ENCODE peak calls at places on chromosome 19, in ten cellular contexts. G is CD4-positive, alpha-beta T cell; N is mucosa of descending colon; V is HT1080; S is cortex of kidney; O is amniotic stem cell; L is retina; Y is uterus; X is BE2C; Z is stimulated activated CD8-positive, alpha-beta memory T cell treated with anti-CD3 and anti-CD28 coated beads, Interleukin-2, amount 100 ng/mL, for 1 hour. J is an unnamed sample.

GRCh38 chr19:54310543-54310942 is 2.4 kb downstream of the LILRA5 start:
- DNase-seq in O (no peak), Z (no peak), N (no peak), V (no peak), G (no peak), S (no peak), Y (no peak), L (no peak), X (no peak), J (no peak)

GRCh38 chr19:36054119-36054732 is at the start of gene THAP8:
- DNase-seq in V (peak; percentile 99), O (peak; percentile 97), X (peak; percentile 99), S (peak; percentile 99), L (peak; percentile 100), N (peak; percentile 100), G (peak; percentile 100), Y (peak; percentile 100), Z (peak; percentile 99), J (peak; percentile 98)

GRCh38 chr19:56015756-56016155 is 29.2 kb downstream of the NLRP5 start:
- DNase-seq in N (no peak), Y (no peak), V (no peak), X (no peak), S (no peak), G (no peak), Z (no peak), L (no peak), O (no peak), J (no peak)

GRCh38 chr19:16834747-16835146 is 5.5 kb downstream of the SIN3B start:
- DNase-seq in V (peak; percentile 30), O (no peak), Z (no peak), L (no peak), S (no peak), X (no peak), N (no peak), Y (no peak), G (no peak), J (no peak)

GRCh38 chr19:17282488-17283256 is 971 bp downstream of the ANKLE1 start:
- DNase-seq in O (no peak), Z (peak; percentile 50), Y (peak; percentile 73), V (peak; percentile 85), L (peak; percentile 97), S (no peak), N (peak; percentile 90), G (peak; percentile 66), X (peak; percentile 92), J (peak; percentile 94)

GRCh38 chr19:1815605-1816529 is 3.8 kb upstream of the ATP8B3 start:
- DNase-seq in Z (no peak), O (no peak), V (no peak), N (peak; percentile 25), L (no peak), G (no peak), X (no peak), S (no peak), Y (no peak), J (no peak)

GRCh38 chr19:35451278-35452096 is 3.4 kb downstream of the FFAR2 start:
- DNase-seq in L (no peak), O (no peak), X (no peak), N (no peak), Y (no peak), S (no peak), V (no peak), Z (no peak), G (no peak), J (no peak)

GRCh38 chr19:50464348-50464747 is 12.0 kb upstream of the EMC10 start:
- DNase-seq in L (no peak), O (no peak), N (no peak), Y (no peak), X (no peak), G (no peak), V (no peak), S (no peak), Z (no peak), J (no peak)

GRCh38 chr19:3151563-3152430 is 16.0 kb downstream of the GNA15 start:
- DNase-seq in N (no peak), L (no peak), S (no peak), X (no peak), G (no peak), O (no peak), Y (no peak), V (peak; percentile 49), Z (no peak), J (no peak)

GRCh38 chr19:1945899-1946298 is 4.9 kb downstream of the CSNK1G2 start:
- DNase-seq in L (peak; percentile 67), N (peak; percentile 67), X (peak; percentile 64), S (no peak), V (no peak), O (no peak), Y (peak; percentile 50), Z (no peak), G (no peak), J (peak; percentile 93)

GRCh38 chr19:41548954-41549688 is 26.8 kb upstream of the CEACAM21 start:
- DNase-seq in X (no peak), N (no peak), S (no peak), G (peak; percentile 57), L (no peak), V (no peak), Y (no peak), Z (no peak), O (no peak), J (no peak)

GRCh38 chr19:39390460-39390758 is 497 bp downstream of the PAF1 start:
- DNase-seq in Y (peak; percentile 78), Z (peak; percentile 37), S (no peak), N (no peak), O (no peak), X (no peak), L (no peak), V (no peak), G (peak; percentile 74), J (no peak)

GRCh38 chr19:5439452-5439851 is 15.8 kb upstream of the ZNRF4 start:
- DNase-seq in L (no peak), Y (no peak), S (no peak), G (no peak), V (no peak), X (no peak), O (no peak), Z (no peak), N (no peak), J (no peak)

GRCh38 chr19:1279782-1280341 is 4.5 kb downstream of the FAM174C start:
- DNase-seq in L (peak; percentile 95), X (peak; percentile 88), N (peak; percentile 92), G (peak; percentile 74), O (peak; percentile 25), Z (peak; percentile 62), Y (peak; percentile 80), S (no peak), V (peak; percentile 75), J (peak; percentile 91)

GRCh38 chr19:13839938-13840750 is 36.8 kb upstream of the NANOS3 start:
- DNase-seq in V (peak; percentile 84), Y (peak; percentile 62), S (no peak), N (peak; percentile 92), X (peak; percentile 75), Z (no peak), O (peak; percentile 66), G (no peak), L (no peak), J (no peak)

GRCh38 chr19:45439569-45440258 is 16.0 kb upstream of the ERCC1 start:
- DNase-seq in G (peak; percentile 74), N (peak; percentile 89), O (peak; percentile 76), Y (peak; percentile 90), Z (peak; percentile 75), S (no peak), V (peak; percentile 69), L (peak; percentile 96), X (peak; percentile 79), J (peak; percentile 93)

GRCh38 chr19:4066682-4067395 is at the start of gene ZBTB7A:
- DNase-seq in L (peak; percentile 65), V (peak; percentile 48), S (no peak), O (peak; percentile 33), X (peak; percentile 89), G (peak; percentile 68), Z (no peak), N (peak; percentile 89), Y (peak; percentile 88), J (peak; percentile 89)

GRCh38 chr19:51138549-51138979 is 3.5 kb upstream of the SIGLEC7 start:
- DNase-seq in N (no peak), O (no peak), Y (no peak), L (no peak), V (no peak), Z (no peak), S (no peak), X (no peak), G (no peak), J (no peak)

GRCh38 chr19:13154241-13154778 is 4.1 kb downstream of the IER2 start:
- DNase-seq in Y (peak; percentile 98), S (no peak), L (peak; percentile 77), O (peak; percentile 86), V (peak; percentile 62), N (peak; percentile 90), Z (no peak), X (peak; percentile 60), G (peak; percentile 17), J (peak; percentile 57)

GRCh38 chr19:30878456-30878855 is 470.8 kb downstream of the TSHZ3 start:
- DNase-seq in Z (no peak), O (no peak), G (no peak), X (no peak), N (no peak), L (no peak), Y (no peak), V (no peak), S (no peak), J (no peak)

GRCh38 chr19:46624958-46625661 is at the start of gene PTGIR:
- DNase-seq in Y (peak; percentile 84), O (no peak), V (peak; percentile 56), Z (no peak), S (no peak), L (no peak), X (no peak), G (no peak), N (no peak), J (peak; percentile 43)

GRCh38 chr19:1856698-1857603 is 6.4 kb downstream of the KLF16 start:
- DNase-seq in Z (no peak), G (no peak), X (peak; percentile 65), Y (peak; percentile 76), V (peak; percentile 63), L (peak; percentile 75), N (peak; percentile 96), S (no peak), O (no peak), J (peak; percentile 54)

GRCh38 chr19:28466107-28467045 is 746.6 kb downstream of the UQCRFS1 start:
- DNase-seq in G (peak; percentile 34), Y (no peak), X (peak; percentile 41), L (peak; percentile 78), Z (peak; percentile 30), S (no peak), O (no peak), N (peak; percentile 79), V (peak; percentile 42), J (peak; percentile 57)

GRCh38 chr19:23817519-23817918 is 58.8 kb upstream of the ZNF681 start:
- DNase-seq in S (no peak), X (peak; percentile 49), Y (peak; percentile 54), Z (no peak), O (no peak), L (no peak), V (peak; percentile 21), G (peak; percentile 18), N (peak; percentile 52), J (peak; percentile 24)

GRCh38 chr19:6861683-6862286 is 25.6 kb upstream of the ADGRE1 start:
- DNase-seq in S (no peak), X (no peak), G (no peak), N (no peak), O (no peak), Y (no peak), Z (no peak), L (no peak), V (no peak), J (no peak)

GRCh38 chr19:1035998-1036621 is 3.8 kb upstream of the ABCA7 start:
- DNase-seq in L (no peak), Y (no peak), S (no peak), V (no peak), Z (no peak), X (peak; percentile 17), O (no peak), N (no peak), G (no peak), J (no peak)

GRCh38 chr19:5958074-5958850 is 19.7 kb downstream of the RANBP3 start:
- DNase-seq in N (no peak), V (no peak), O (no peak), Z (no peak), L (no peak), Y (no peak), G (no peak), S (no peak), X (no peak), J (peak; percentile 19)

GRCh38 chr19:15437355-15438123 is 12.2 kb downstream of the WIZ start:
- DNase-seq in Y (peak; percentile 43), L (no peak), N (no peak), X (no peak), O (no peak), S (no peak), G (no peak), V (no peak), Z (no peak), J (no peak)